ENCODE peak calls at places on chromosomes 12 and 14, in six cellular contexts. J, L, H, B, Q and K are unnamed samples.

GRCh38 chr12:26113853-26114719 is 10.8 kb downstream of the BHLHE41 start:
- DNase-seq in Q (peak), B (peak), J (peak), L (peak), H (peak), K (peak)

GRCh38 chr12:4653257-4653656 is 4.3 kb downstream of the NDUFA9 start:
- DNase-seq in Q (no peak), H (no peak), L (no peak), B (no peak), J (no peak), K (no peak)

GRCh38 chr12:65649126-65649525 is 175.2 kb upstream of the HMGA2 start:
- DNase-seq in L (peak), Q (no peak), H (no peak), J (no peak), B (peak), K (peak)

GRCh38 chr12:79294590-79294989 is 396.2 kb downstream of the PAWR start:
- DNase-seq in Q (no peak), J (no peak), H (no peak), L (no peak), B (no peak), K (no peak)

GRCh38 chr12:27539191-27539631 is 15.2 kb downstream of the PPFIBP1 start:
- DNase-seq in Q (no peak), J (no peak), H (no peak), L (no peak), B (peak), K (no peak)

GRCh38 chr12:68785358-68785757 is 22.6 kb upstream of the MDM2 start:
- DNase-seq in Q (no peak), B (peak), L (no peak), J (no peak), H (no peak), K (no peak)

GRCh38 chr14:36556811-36557433 is 25.5 kb downstream of the NKX2-8 start:
- DNase-seq in Q (no peak), B (peak), H (peak), J (no peak), L (peak), K (no peak)

GRCh38 chr12:75560167-75560566 is 48.8 kb upstream of the KRR1 start:
- DNase-seq in B (peak), H (no peak), L (no peak), Q (no peak), J (no peak), K (no peak)

GRCh38 chr12:131389051-131390013 is 321.6 kb upstream of the SFSWAP start:
- DNase-seq in Q (no peak), L (no peak), B (no peak), H (no peak), J (no peak), K (peak)

GRCh38 chr12:57549909-57550627 is at the start of gene KIF5A:
- DNase-seq in L (no peak), H (peak), J (no peak), B (no peak), Q (no peak), K (no peak)

GRCh38 chr14:103782376-103782775 is 65.0 kb downstream of the PPP1R13B start:
- DNase-seq in J (no peak), Q (no peak), H (no peak), L (no peak), B (no peak), K (no peak)

GRCh38 chr12:66555113-66555512 is 123.8 kb downstream of the GRIP1 start:
- DNase-seq in L (no peak), J (no peak), B (no peak), Q (no peak), H (no peak), K (no peak)

GRCh38 chr12:12159988-12160387 is 89.2 kb downstream of the BCL2L14 start:
- DNase-seq in J (no peak), Q (no peak), B (peak), H (no peak), L (no peak), K (no peak)

GRCh38 chr12:80262372-80263170 is 163.2 kb downstream of the OTOGL start:
- DNase-seq in B (peak), L (no peak), H (no peak), J (no peak), Q (no peak), K (no peak)

GRCh38 chr12:49903700-49904423 is at the start of gene FAIM2:
- DNase-seq in B (peak), H (peak), J (no peak), L (peak), Q (no peak), K (no peak)

DNA sequence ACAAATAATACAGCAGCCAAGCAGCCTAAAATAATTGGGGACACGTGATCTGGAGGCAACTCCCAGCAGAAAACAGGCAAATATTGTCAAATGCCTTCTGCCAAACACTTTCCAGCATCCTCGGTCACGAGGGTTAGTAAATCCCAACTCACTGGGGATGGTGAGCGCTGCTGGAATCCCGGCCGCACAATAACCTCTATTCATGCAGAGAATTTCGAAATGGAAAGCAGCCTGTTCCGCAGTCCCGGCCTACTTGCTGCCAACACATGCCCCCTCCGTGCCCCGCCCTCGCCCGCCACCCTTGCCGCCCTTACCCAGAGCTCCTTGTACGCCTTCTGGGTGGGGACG is 62.2 kb downstream of the RFX4 start:
- DNase-seq in B (no peak), Q (peak), J (peak), H (peak), L (peak), K (peak)
- H3K4me3 ChIP-seq in B (no peak), Q (no peak), J (no peak), H (no peak), L (no peak), K (no peak)

GRCh38 chr12:110222027-110222426 is 59.0 kb upstream of the ATP2A2 start:
- DNase-seq in L (no peak), H (no peak), J (no peak), B (no peak), Q (no peak), K (no peak)

GRCh38 chr12:110224379-110225304 is 56.4 kb upstream of the ATP2A2 start:
- DNase-seq in L (peak), B (peak), Q (no peak), J (no peak), H (peak), K (peak)

GRCh38 chr12:110222433-110222832 is 58.6 kb upstream of the ATP2A2 start:
- DNase-seq in B (no peak), L (no peak), Q (no peak), H (no peak), J (no peak), K (no peak)

GRCh38 chr12:110227138-110227537 is 53.9 kb upstream of the ATP2A2 start:
- DNase-seq in Q (no peak), H (no peak), J (no peak), L (no peak), B (no peak), K (no peak)

DNA sequence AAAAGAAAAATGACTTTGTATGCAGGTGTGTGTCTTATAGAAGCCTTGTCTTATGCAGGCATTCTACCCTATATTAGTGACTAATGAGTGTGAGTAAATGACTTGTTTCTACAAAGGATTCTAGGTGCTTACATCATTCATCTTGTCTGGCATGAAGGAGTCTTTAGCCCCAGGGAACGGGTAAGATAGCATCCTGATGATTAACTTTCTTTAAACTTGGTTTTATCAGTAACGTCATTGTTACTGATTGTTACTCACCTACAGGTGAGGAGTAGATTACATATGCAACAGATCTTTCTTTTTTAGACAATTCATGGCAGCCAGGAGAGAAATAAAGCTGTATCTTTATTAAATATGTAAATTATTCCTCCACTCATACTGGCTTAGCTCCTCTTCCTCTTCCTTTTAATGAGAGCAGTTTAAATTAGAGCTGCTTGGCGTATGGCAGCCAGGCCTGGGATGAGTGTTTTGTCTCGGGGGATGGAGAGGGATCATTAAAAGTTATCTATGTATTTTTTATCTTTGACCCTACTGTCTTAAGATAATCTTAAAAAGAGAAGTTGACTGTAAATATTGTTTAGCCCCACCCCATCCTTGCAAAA is 57.2 kb upstream of the ATP2A2 start:
- DNase-seq in L (no peak), Q (no peak), J (no peak), H (no peak), B (peak), K (no peak)
- TF ChIP-seq CTCF in L (no peak), Q (no peak), J (no peak), H (no peak), B (no peak), K (no peak)

DNA sequence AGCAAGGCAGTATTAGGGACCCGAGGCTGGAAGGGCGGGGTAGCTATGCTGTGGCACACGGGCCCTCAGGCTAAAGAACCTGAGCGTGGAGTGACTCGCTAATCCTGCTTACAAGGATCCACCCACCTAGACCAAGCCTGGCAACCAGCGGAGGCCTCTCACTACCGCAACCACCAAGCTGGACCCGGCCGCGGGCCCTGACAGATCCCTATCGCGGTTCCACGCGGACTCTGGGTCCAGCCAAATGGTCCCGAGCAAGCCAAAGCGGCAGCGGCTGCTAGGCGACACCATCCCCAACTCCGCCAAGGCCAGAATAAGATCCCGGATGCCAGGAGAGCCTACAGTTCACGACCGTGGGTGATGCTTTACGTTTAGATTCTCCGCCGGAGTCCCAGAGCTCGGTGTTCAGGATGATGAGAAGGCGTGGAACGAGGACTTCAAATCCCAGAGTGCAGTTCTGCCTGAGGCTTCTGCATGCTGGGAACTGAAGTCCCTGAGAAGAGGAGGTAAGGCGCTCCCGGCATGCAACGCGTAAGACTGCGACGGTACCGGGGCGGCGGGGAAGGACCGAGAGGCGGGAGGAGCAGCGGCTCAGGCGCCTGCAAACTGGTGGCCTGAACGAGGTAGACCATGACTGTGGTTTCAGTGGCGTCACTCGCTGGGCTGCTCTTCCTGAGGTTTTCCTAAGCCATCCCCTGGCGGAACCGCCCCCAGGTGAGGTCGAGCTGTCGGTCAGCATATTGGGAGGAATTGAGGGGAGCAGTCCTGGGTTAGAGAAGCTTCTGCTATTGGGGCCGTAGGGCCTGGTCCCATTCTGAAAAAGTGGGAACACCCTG is at the start of the genes CEP290 and TMTC3:
- DNase-seq in J (peak), L (peak), H (peak), B (peak), Q (peak), K (peak)
- TF ChIP-seq POLR2A in J (peak), L (peak), H (peak), B (peak), Q (peak), K (no peak)

GRCh38 chr14:92886337-92886736 is 36.6 kb upstream of the CHGA start:
- DNase-seq in L (no peak), B (no peak), H (no peak), J (no peak), Q (no peak), K (no peak)

GRCh38 chr14:92883066-92883465 is 39.9 kb upstream of the CHGA start:
- DNase-seq in J (no peak), L (no peak), H (no peak), Q (no peak), B (no peak), K (no peak)

GRCh38 chr14:92884410-92884809 is 38.5 kb upstream of the CHGA start:
- DNase-seq in B (no peak), L (no peak), Q (no peak), J (no peak), H (no peak), K (no peak)

GRCh38 chr14:92887157-92887556 is 35.8 kb upstream of the CHGA start:
- DNase-seq in B (no peak), J (no peak), L (no peak), H (no peak), Q (no peak), K (no peak)

GRCh38 chr14:92885279-92886061 is 37.5 kb upstream of the CHGA start:
- DNase-seq in H (no peak), B (no peak), L (no peak), J (no peak), Q (no peak), K (no peak)
- H3K4me3 ChIP-seq in H (no peak), B (no peak), L (no peak), J (no peak), Q (no peak), K (no peak)

DNA sequence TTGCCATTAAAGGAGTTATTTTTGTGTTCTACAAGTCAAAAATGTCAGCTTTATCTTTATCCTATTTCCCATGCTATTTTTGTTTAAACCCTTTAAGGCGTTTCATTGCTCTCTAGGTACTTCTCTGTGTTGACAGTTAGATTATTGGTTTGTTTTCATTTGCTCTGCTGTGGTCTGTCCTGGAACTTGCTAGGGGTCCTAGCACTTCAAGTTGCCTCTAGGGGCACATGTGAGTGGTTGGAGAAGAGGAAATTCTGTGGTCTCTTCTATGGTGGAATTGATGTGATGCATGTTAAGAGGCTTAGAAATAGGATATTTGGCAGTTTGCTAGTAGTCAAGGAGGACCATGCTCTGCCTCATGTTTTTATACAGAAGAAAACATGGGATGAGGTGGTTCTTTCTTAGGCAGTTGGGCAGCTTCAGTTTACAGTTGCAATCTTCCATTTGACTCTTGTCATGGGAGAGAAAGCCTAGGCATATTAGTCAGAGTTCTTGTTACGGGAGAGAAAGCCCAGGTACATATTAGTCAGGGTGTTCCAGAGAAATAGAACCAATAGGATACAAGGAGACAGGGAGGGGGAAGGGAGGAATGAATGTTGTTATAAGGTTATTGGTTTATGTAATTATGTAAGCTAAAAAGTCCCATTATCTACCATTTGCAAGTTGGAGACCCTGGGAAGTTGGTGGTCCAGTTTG is 14.4 kb downstream of the TTLL5 start:
- DNase-seq in J (no peak), L (no peak), H (no peak), B (no peak), Q (no peak), K (no peak)
- TF ChIP-seq CTCF in J (no peak), L (no peak), H (no peak), B (no peak), Q (no peak), K (no peak)

DNA sequence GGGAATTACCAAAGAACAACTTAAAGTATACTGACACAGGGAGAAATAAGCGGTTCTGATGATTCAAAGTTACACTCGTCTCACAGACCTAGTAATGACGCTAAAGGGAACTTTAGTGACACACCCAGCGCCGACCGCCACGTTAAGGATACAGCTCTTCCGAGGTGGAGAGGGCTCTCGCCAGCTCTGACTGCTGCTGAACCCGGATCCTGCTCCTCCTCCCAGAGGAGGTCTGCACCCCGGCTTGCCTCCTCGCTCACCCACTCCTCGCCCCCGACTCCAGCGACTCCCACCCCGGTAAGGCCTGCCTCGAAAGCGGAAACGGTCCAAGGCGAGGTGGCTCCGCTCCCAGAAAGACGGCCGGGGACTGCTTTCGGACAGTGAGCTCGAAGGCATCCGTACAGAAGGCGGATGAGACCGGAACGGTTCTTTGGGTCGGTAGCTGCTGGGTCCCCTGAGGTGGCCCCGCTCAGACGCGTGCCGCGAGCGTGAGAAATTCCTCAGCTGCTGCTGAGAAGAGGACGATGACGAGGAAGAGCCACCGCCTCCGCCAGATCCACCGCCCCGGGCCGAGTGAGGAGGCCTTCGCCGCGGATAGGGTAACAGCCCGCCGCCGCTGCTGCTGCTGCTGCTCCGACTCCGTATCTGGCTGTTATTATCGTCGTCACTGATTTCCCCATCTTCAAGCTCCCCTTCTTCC is 637 bp downstream of the ZFC3H1 start:
- DNase-seq in H (peak), L (peak), J (peak), Q (peak), B (peak), K (peak)
- TF ChIP-seq POLR2A in H (no peak), L (peak), J (no peak), Q (peak), B (peak), K (no peak)

GRCh38 chr14:51818748-51819386 is 41.5 kb upstream of the GNG2 start:
- DNase-seq in H (no peak), Q (no peak), J (no peak), L (no peak), B (no peak), K (no peak)
- H3K4me3 ChIP-seq in H (no peak), Q (no peak), J (no peak), L (no peak), B (no peak), K (no peak)

DNA sequence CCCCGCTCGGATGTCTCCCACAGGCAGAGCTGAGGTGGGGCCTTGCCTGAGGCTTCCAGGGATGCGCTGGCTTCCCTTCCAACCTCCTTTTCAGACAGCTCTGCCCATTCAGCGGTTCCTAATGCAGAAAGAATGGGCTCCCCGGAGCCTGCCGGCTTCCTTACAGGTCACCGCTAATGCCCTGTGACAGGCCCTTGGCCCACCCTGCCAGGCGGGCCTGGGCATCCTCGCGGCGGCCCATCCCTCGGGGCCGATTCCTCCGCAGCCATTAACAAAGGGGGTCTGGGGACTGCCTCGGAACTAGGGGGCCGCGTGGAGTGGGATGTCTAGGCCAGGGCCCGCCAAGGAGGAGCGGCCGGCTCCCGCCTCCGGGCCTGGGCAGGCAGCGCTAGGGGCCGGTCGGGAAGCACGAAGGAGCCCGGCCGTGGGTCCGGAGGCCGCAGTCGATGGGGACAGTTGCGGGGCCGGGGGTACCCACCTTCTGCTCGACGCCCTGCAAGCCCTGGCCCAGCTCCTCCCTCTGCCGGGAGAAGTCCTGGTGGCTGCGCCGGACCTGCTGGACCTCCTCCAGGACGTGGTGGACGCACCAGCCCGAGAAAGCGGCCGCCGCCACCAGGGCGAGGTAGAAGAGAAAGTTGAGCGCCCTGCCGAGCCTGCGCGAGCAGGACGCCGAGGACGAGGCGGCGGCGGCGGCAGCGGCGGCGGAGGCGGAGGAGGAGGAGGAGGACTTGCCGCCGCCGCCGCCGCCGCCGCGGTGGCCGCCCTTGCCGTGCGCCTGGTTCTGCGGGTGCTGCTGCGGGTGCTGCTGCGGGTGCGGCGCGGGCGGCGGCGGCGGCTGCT is 709 bp downstream of the CKAP4 start:
- DNase-seq in H (peak), B (peak), Q (peak), J (peak), L (peak), K (peak)
- TF ChIP-seq CTCF in H (peak), B (no peak), Q (no peak), J (no peak), L (no peak), K (no peak)

DNA sequence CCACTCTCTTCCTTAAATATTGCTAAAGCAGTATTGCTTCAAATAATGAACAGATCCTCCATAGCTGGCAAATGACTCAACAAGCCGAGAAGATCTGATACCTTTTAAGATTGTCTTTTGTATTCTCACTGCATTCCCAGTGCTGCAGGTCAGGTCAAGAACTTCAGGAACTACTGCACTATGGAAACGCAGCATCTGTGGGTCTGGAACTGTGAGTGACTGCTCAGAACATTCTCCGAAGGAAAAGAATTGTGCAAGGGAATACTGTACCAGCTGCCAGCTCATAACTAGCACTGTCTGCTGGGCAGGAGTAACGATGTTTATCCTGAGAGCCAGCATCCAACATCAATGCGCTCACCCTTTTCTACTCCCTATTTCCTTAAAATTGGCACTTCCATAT is 348.0 kb upstream of the SOX5 start:
- DNase-seq in H (no peak), B (no peak), J (no peak), Q (no peak), L (no peak), K (no peak)
- TF ChIP-seq POLR2A in H (no peak), B (no peak), J (no peak), Q (no peak), L (no peak), K (no peak)